ENCODE peak calls at places on chromosome 21, in four cellular contexts. W is K562, T is WTC11, L is HepG2. H is an unnamed sample.
A peak's percentile ranks its signal among the peaks of the same experiment; 100 is the strongest.

GRCh38 chr21:45632165-45632896 is 11.2 kb upstream of the PCBP3 start:
- DNase-seq in W (no peak), T (no peak), L (no peak), H (peak; percentile 6)

GRCh38 chr21:25568230-25568629 is 39.1 kb downstream of the MRPL39 start:
- DNase-seq in W (no peak), T (no peak), L (no peak), H (no peak)

GRCh38 chr21:30168086-30168485 is 1.5 kb upstream of the CLDN17 start:
- DNase-seq in W (no peak), L (no peak), T (no peak), H (no peak)

GRCh38 chr21:45035477-45035848 is 38.9 kb upstream of the ADARB1 start:
- DNase-seq in L (no peak), W (no peak), T (no peak), H (no peak)

GRCh38 chr21:16376673-16377072 is 646.9 kb downstream of the USP25 start:
- DNase-seq in W (no peak), T (no peak), L (no peak), H (no peak)

GRCh38 chr21:21137986-21138385 is 139.8 kb downstream of the NCAM2 start:
- DNase-seq in T (no peak), L (no peak), W (peak; percentile 27), H (no peak)

GRCh38 chr21:16455978-16456377 is 726.2 kb downstream of the USP25 start:
- DNase-seq in W (no peak), T (no peak), L (no peak), H (no peak)

GRCh38 chr21:35212393-35213127 is 163.5 kb upstream of the RUNX1 start:
- DNase-seq in T (no peak), W (no peak), L (no peak), H (no peak)

GRCh38 chr21:15943009-15943666 is 213.4 kb downstream of the USP25 start:
- DNase-seq in T (no peak), W (no peak), L (peak; percentile 26), H (no peak)

GRCh38 chr21:29007801-29008200 is 11.3 kb downstream of the RWDD2B start:
- DNase-seq in L (no peak), W (no peak), T (no peak), H (no peak)

GRCh38 chr21:39849014-39849655 is 18.1 kb upstream of the PCP4 start:
- DNase-seq in T (no peak), L (no peak), W (no peak), H (no peak)
- TF ChIP-seq FOXJ3 in T (no peak), L (no peak), W (no peak), H (no peak)

DNA sequence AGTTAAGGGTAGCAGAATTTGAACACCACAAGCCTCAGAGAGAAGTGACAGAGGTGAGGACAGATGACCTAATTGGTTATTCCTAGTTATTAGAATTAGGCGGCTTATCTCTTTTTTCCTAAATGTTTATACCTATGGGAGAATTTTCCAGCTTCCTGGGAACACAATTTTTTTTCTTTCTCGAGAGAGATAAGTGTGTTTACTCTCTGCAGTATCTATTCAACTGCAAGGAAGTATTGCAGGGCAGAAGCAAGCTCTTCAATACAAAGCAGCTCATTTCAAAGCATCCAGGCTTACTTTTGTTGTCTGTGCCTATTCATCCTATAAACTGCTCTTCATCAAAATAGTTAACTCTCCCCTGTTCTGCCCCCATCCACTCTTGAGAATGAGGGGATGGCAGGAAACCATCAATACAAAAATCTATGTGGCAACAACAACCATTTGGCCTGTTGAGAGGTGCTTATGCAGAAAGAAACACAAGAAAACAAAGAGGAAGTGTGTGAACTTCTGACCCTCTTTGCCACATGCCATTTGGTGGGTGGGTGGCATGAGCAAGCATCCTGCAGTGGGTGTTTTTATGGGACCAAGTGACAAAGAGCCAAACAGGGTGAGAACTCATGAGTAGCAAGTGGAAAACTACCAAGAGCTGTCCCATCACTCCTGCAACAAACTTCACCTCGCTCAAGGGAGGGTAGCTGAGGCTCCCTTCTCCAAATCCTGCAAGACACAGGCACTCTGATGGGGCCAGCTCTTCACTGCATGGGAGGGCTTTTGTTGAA is 50.6 kb upstream of the MRPS6 start:
- DNase-seq in T (no peak), W (no peak), L (no peak), H (no peak)
- TF ChIP-seq FOXJ3 in T (no peak), W (no peak), L (no peak), H (no peak)

GRCh38 chr21:39676054-39676771 is 63.5 kb downstream of the B3GALT5 start:
- DNase-seq in W (no peak), L (peak; percentile 17), T (no peak), H (peak; percentile 88)
- TF ChIP-seq FOXJ3 in W (no peak), L (no peak), T (no peak), H (peak; percentile 90)

GRCh38 chr21:40074710-40075109 is 207.5 kb downstream of the PCP4 start:
- DNase-seq in W (no peak), L (no peak), T (no peak), H (no peak)
- TF ChIP-seq FOXJ3 in W (no peak), L (no peak), T (no peak), H (no peak)

DNA sequence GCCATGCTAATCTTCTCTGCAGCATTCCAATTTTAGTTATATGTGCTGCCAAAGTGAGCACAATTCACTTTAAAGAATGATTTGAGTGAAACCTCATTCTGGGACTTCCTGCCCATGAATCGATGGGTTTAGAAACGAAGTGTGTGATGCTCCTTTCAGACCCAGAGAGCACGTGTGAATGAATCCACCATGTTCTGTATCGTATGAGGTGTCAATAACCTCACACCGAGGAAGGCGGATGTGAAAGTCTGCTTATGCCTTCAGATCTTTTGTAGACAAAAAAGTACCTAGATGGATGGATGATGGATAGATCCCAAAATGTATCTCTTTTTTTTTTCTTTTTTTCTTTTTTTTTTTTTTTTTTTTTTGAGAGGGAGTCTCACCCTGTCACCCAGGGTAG is 13.8 kb downstream of the UBASH3A start:
- DNase-seq in W (no peak), L (no peak), T (no peak), H (no peak)
- TF ChIP-seq FOXJ3 in W (no peak), L (no peak), T (no peak), H (no peak)

GRCh38 chr21:18899261-18899660 is 495.7 kb upstream of the TMPRSS15 start:
- DNase-seq in W (no peak), T (no peak), L (no peak), H (no peak)
- TF ChIP-seq FOXJ3 in W (no peak), T (no peak), L (no peak), H (no peak)

GRCh38 chr21:37564924-37565529 is 198.5 kb downstream of the DYRK1A start:
- DNase-seq in W (peak; percentile 65), L (peak; percentile 34), T (peak; percentile 23), H (no peak)

GRCh38 chr21:37564341-37564923 is 197.9 kb downstream of the DYRK1A start:
- DNase-seq in L (peak; percentile 60), T (peak; percentile 37), W (peak; percentile 93), H (peak; percentile 66)

GRCh38 chr21:37566790-37567725 is 200.5 kb downstream of the DYRK1A start:
- DNase-seq in T (no peak), L (no peak), W (peak; percentile 63), H (no peak)

GRCh38 chr21:37563641-37564340 is 197.2 kb downstream of the DYRK1A start:
- DNase-seq in T (peak; percentile 90), W (peak; percentile 98), L (no peak), H (peak; percentile 97)

DNA sequence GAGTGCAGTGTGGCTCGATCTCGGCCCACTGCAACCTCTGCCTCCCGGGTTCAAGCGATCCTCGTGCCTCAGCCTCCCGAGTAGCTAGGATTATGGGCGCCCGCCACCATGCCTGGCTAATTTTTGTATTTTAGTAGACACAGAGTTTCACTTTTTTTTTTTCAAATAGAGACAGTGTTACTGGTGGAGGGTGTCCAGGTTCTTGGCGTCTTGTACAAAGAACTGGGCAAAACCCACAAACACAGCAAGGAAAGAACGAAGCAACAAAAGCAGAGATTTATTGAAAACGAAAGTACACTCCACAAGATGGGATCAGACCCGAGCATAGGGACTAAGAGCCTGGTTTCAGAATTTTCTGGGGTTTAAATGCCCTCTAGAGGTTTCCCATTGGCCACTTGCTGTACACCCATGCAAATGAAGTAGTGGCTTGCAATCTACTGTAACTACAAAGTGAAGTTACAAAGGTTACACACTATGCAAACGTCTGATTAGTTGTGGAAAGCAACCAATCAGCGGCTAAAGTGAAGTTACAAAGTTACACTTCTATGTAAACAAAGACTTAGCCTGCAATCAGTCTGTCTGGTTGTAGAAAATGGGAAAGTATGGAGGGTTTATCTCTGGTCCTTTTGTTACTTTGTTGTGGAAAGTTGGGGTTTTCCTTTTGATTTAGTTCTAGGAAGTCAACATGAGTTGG is 199.1 kb downstream of the DYRK1A start:
- DNase-seq in W (peak; percentile 62), T (no peak), L (peak; percentile 90), H (no peak)
- TF ChIP-seq FOXJ3 in W (no peak), T (no peak), L (peak; percentile 45), H (no peak)

GRCh38 chr21:38852708-38853107 is 47.0 kb downstream of the ETS2 start:
- DNase-seq in L (no peak), T (no peak), W (no peak), H (no peak)

GRCh38 chr21:38849776-38850175 is 44.0 kb downstream of the ETS2 start:
- DNase-seq in L (peak; percentile 36), W (no peak), T (no peak), H (no peak)

GRCh38 chr21:38850277-38850951 is 44.7 kb downstream of the ETS2 start:
- DNase-seq in W (peak; percentile 77), L (no peak), T (no peak), H (no peak)

GRCh38 chr21:38853421-38853919 is 47.7 kb downstream of the ETS2 start:
- DNase-seq in W (peak; percentile 65), L (peak; percentile 30), T (no peak), H (no peak)

DNA sequence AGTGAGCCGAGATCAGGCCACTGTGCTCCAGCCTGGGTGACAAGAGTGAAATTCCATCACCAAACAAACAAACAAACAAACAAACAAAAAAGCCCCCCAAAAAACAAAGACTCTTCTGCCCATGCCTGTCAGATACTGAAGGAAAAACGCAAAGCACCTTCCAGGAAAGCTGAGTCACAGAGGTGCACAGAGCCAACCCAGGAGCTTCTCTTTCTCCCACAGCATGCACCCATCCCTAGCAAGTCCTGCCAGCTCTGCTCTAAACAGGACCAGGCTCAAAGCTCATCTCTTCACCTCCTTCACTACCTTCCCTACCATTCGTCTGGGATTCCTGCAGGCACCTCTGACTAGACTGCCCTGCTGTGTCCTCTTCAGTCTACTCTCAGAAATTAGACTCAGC is 46.5 kb downstream of the ETS2 start:
- DNase-seq in T (no peak), L (no peak), W (peak; percentile 55), H (no peak)
- TF ChIP-seq FOXJ3 in T (no peak), L (no peak), W (no peak), H (no peak)

GRCh38 chr21:37076087-37076486 is 3.0 kb downstream of the TTC3 start:
- DNase-seq in W (no peak), T (no peak), L (no peak), H (no peak)
- TF ChIP-seq FOXJ3 in W (no peak), T (no peak), L (no peak), H (no peak)

GRCh38 chr21:14451520-14451919 is 68.6 kb upstream of the HSPA13 start:
- DNase-seq in W (no peak), L (no peak), T (no peak), H (no peak)

GRCh38 chr21:14452842-14453241 is 69.9 kb upstream of the HSPA13 start:
- DNase-seq in W (peak; percentile 31), L (no peak), T (no peak), H (no peak)

GRCh38 chr21:14453964-14454641 is 71.2 kb upstream of the HSPA13 start:
- DNase-seq in T (no peak), L (no peak), W (peak; percentile 93), H (no peak)

GRCh38 chr21:14453339-14453738 is 70.4 kb upstream of the HSPA13 start:
- DNase-seq in T (no peak), W (peak; percentile 41), L (no peak), H (no peak)

GRCh38 chr21:14452031-14452778 is 69.3 kb upstream of the HSPA13 start:
- DNase-seq in W (peak; percentile 70), T (no peak), L (no peak), H (no peak)
- TF ChIP-seq FOXJ3 in W (no peak), T (no peak), L (no peak), H (no peak)

H was measured in SK-N-SH.